ENCODE peak calls at places on chromosomes 13 and 19, in six cellular contexts. Y is AG09309, Z is mucosa of gallbladder, R is activated T-cell treated with anti-CD3 and anti-CD28 coated beads for 48 hours, I is endodermal cell, C is GM23248. P is an unnamed sample.

GRCh38 chr13:51222510-51223283 is 499 bp downstream of the FAM124A start:
- DNase-seq in Y (no peak), Z (no peak), R (no peak), I (peak; percentile 82), C (peak; percentile 23), P (no peak)

GRCh38 chr19:46976845-46977320 is 42.8 kb upstream of the NPAS1 start:
- DNase-seq in Y (peak; percentile 52), Z (no peak), R (no peak), I (peak; percentile 94), C (peak; percentile 86), P (no peak)

GRCh38 chr13:36907266-36907665 is 12.8 kb downstream of the SMAD9 start:
- DNase-seq in Y (no peak), Z (no peak), R (no peak), I (no peak), C (no peak), P (no peak)

GRCh38 chr13:110923777-110924638 is 9.1 kb upstream of the ANKRD10 start:
- DNase-seq in Y (no peak), Z (no peak), R (no peak), I (no peak), C (no peak), P (no peak)

GRCh38 chr13:49292742-49293498 is 45.2 kb downstream of the CDADC1 start:
- DNase-seq in Y (no peak), Z (peak; percentile 52), R (no peak), I (no peak), C (peak; percentile 7), P (no peak)

GRCh38 chr13:38866649-38867048 is 124.0 kb downstream of the STOML3 start:
- DNase-seq in Y (no peak), Z (no peak), R (no peak), I (no peak), C (no peak), P (no peak)

GRCh38 chr19:54255105-54255775 is 1.8 kb downstream of the LILRB5 start:
- DNase-seq in Y (no peak), Z (no peak), R (no peak), I (peak; percentile 51), C (no peak), P (no peak)

GRCh38 chr19:39166571-39167391 is 30.0 kb upstream of the NCCRP1 start:
- DNase-seq in Y (no peak), Z (peak; percentile 75), R (no peak), I (peak; percentile 63), C (no peak), P (no peak)